ENCODE peak calls at places on chromosome 11, in four cellular contexts. X is IMR-90, Z is endothelial cell of umbilical vein, D is K562. A is an unnamed sample.

GRCh38 chr11:36273110-36273509 is 16.1 kb downstream of the COMMD9 start:
- DNase-seq in X (no peak), Z (no peak), D (no peak), A (no peak)

GRCh38 chr11:133238455-133238854 is 293.8 kb downstream of the OPCML start:
- DNase-seq in X (no peak), Z (no peak), D (no peak), A (no peak)

GRCh38 chr11:102135256-102135655 is 25.0 kb downstream of the YAP1 start:
- DNase-seq in X (no peak), Z (no peak), D (no peak), A (no peak)

GRCh38 chr11:83070044-83070877 is 1.4 kb downstream of the RAB30 start:
- DNase-seq in X (peak; percentile 60), Z (peak; percentile 72), D (peak; percentile 35), A (no peak)

GRCh38 chr11:64652586-64653387 is 61.8 kb downstream of the SLC22A12 start:
- DNase-seq in X (peak; percentile 55), Z (peak; percentile 71), D (peak; percentile 84), A (no peak)

GRCh38 chr11:29452131-29452530 is 564.7 kb downstream of the KCNA4 start:
- DNase-seq in X (peak; percentile 71), Z (peak; percentile 94), D (no peak), A (no peak)

GRCh38 chr11:12085371-12086251 is 24.8 kb upstream of the MICAL2 start:
- DNase-seq in X (peak; percentile 64), Z (no peak), D (no peak), A (no peak)

GRCh38 chr11:71577469-71578004 is 5.1 kb downstream of the KRTAP5-11 start:
- DNase-seq in X (no peak), Z (no peak), D (no peak), A (no peak)

GRCh38 chr11:34168642-34169051 is 63.2 kb downstream of the NAT10 start:
- DNase-seq in X (peak; percentile 20), Z (no peak), D (no peak), A (no peak)

GRCh38 chr11:8271106-8271886 is 7.6 kb upstream of the LMO1 start:
- DNase-seq in X (no peak), Z (no peak), D (no peak), A (no peak)

GRCh38 chr11:134069426-134069921 is 602 bp downstream of the JAM3 start:
- DNase-seq in X (peak; percentile 31), Z (peak; percentile 32), D (no peak), A (no peak)

GRCh38 chr11:33389635-33390034 is 132.5 kb downstream of the HIPK3 start:
- DNase-seq in X (no peak), Z (no peak), D (no peak), A (no peak)

GRCh38 chr11:15374418-15374817 is 259.7 kb downstream of the INSC start:
- DNase-seq in X (no peak), Z (no peak), D (no peak), A (no peak)

GRCh38 chr11:94583885-94584500 is 16.8 kb downstream of the PIWIL4 start:
- DNase-seq in X (peak; percentile 75), Z (no peak), D (no peak), A (no peak)

GRCh38 chr11:44894217-44894617 is 56.5 kb downstream of the TP53I11 start:
- DNase-seq in X (peak; percentile 66), Z (peak; percentile 69), D (peak; percentile 68), A (no peak)

GRCh38 chr11:35671396-35672127 is 9.0 kb downstream of the TRIM44 start:
- DNase-seq in X (no peak), Z (no peak), D (no peak), A (no peak)

GRCh38 chr11:61747389-61748285 is 4.8 kb upstream of the MYRF start:
- DNase-seq in X (peak; percentile 59), Z (peak; percentile 52), D (peak; percentile 90), A (no peak)

GRCh38 chr11:70825893-70826540 is 426.4 kb downstream of the SHANK2 start:
- DNase-seq in X (no peak), Z (no peak), D (no peak), A (no peak)

GRCh38 chr11:69292221-69292648 is 1.7 kb upstream of the MYEOV start:
- DNase-seq in X (no peak), Z (peak; percentile 40), D (peak; percentile 66), A (no peak)

GRCh38 chr11:115396533-115396932 is 107.7 kb downstream of the CADM1 start:
- DNase-seq in X (no peak), Z (no peak), D (no peak), A (no peak)

GRCh38 chr11:103326070-103326794 is 217.0 kb downstream of the DYNC2H1 start:
- DNase-seq in X (peak; percentile 78), Z (peak; percentile 77), D (peak; percentile 26), A (peak; percentile 15)

GRCh38 chr11:62013266-62014157 is 46.1 kb upstream of the FTH1 start:
- DNase-seq in X (no peak), Z (no peak), D (no peak), A (no peak)

GRCh38 chr11:131581006-131581405 is 210.6 kb downstream of the NTM start:
- DNase-seq in X (no peak), Z (no peak), D (no peak), A (no peak)

GRCh38 chr11:119540370-119541125 is 117.6 kb upstream of the THY1 start:
- DNase-seq in X (no peak), Z (no peak), D (no peak), A (no peak)

GRCh38 chr11:119578466-119579220 is 150.4 kb downstream of the NECTIN1 start:
- DNase-seq in X (no peak), Z (no peak), D (no peak), A (no peak)

GRCh38 chr11:36449566-36450390 is 60.3 kb downstream of the TRAF6 start:
- DNase-seq in X (no peak), Z (no peak), D (no peak), A (no peak)

GRCh38 chr11:117073539-117073938 is 24.7 kb downstream of the SIK3 start:
- DNase-seq in X (no peak), Z (no peak), D (no peak), A (no peak)

GRCh38 chr11:117075186-117075585 is 23.0 kb downstream of the SIK3 start:
- DNase-seq in X (no peak), Z (no peak), D (no peak), A (peak; percentile 53)

GRCh38 chr11:117071344-117071787 is 26.9 kb downstream of the SIK3 start:
- DNase-seq in X (no peak), Z (peak; percentile 38), D (peak; percentile 72), A (no peak)

GRCh38 chr11:117074122-117074521 is 24.1 kb downstream of the SIK3 start:
- DNase-seq in X (no peak), Z (no peak), D (peak; percentile 31), A (no peak)

DNA sequence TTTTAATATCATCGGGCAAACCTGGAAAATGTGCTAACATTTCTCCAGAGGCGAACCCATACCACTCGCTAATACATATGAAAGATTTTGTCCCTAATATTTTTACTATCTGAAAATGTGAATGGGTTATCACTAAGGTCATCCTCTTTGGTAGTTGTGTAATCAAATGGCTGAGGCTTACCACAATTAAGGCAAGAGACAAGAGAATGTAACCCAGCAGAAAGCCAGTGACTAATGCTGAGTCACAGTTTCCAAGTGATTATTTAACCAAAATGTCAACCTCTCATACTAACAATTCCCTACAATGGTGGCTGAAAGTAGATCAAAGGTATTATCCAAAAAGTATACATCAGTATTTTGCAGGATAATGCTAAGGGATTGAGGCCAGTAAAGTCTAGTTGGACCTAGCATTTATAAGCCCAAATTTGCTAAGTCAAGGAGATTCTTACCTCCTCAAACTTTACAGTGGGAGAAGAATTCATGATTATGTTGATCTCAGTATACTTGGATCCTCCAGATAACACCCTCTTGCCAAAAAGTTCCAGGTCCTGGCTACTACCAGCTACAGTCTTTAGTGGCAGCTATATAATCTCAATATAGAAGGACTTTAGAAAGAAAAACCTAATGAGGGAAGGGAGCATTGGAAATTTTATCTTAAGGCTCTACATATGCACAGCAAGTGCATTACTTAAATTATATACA is 25.6 kb downstream of the SIK3 start:
- DNase-seq in X (peak; percentile 96), Z (peak; percentile 90), D (peak; percentile 68), A (peak; percentile 79)
- H3K9me1 ChIP-seq in X (peaks cover 17% of the 10 kb centered on the region), Z (no peaks in the 10 kb centered on the region), D (no peaks in the 10 kb centered on the region), A (no peaks in the 10 kb centered on the region)

DNA sequence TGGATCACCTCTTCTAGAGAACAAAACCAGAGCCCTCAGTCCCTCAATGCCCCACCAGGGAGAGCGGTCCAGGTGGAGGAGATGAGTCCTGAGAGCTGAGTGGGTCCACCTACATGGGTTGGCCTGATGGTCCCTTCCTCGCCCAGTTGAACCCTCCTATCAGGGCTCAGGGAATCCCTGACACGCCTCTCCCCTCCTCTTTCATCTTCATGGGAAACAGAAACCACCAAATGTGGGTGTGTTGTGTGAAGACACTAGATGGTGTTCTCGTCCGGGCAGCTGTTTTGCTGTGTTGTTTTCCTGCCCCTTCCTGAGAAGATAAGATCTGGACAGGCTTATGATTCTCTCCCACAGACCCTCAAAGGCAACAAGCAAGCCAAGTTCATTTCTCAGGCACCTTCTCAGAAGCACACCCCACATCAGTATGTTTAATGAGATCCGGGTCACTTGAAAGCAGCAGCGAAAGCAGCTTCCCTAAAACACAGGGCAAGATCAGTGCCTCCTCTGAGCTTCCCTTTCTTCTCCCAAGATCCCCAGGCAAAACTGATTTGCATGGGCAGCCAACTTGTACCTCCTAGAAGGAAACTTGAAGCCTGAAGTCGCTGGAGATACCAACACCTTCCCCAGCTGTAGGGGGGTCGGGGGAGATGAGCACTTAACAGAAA is 35.3 kb upstream of the POU2AF1 start:
- DNase-seq in X (no peak), Z (no peak), D (no peak), A (no peak)
- H3K4me2 ChIP-seq in X (no peak overlapping the region), Z (no peak overlapping the region), D (no peak overlapping the region), A (no peak overlapping the region)

DNA sequence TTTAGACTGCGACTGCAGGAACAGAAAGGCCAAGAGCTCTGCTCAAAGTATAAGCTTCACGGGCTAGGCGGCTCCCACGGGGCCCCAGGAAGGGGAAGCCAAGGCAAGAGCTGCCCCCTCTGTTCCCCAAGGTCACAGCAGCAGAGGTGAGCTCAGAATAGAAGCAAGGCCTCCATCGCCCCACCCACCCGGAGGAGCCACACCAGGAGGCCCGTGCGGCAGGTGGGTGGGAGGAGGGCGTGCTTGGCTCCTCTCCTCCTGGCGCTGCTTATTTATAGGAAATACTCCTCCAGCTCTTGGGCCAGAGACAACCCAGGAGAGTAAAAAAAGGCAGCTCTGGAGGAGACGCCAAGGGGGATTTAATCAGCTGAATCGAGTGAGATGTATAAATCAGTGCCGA is 87.8 kb downstream of the FEZ1 start:
- DNase-seq in X (no peak), Z (no peak), D (no peak), A (no peak)
- H3K9me1 ChIP-seq in X (no peaks in the 10 kb centered on the region), Z (no peaks in the 10 kb centered on the region), D (no peaks in the 10 kb centered on the region), A (no peaks in the 10 kb centered on the region)

GRCh38 chr11:92770981-92771380 is 198.5 kb upstream of the MTNR1B start:
- DNase-seq in X (no peak), Z (no peak), D (no peak), A (no peak)
- H3K4me2 ChIP-seq in X (no peak overlapping the region), Z (no peak overlapping the region), D (no peak overlapping the region), A (no peak overlapping the region)

DNA sequence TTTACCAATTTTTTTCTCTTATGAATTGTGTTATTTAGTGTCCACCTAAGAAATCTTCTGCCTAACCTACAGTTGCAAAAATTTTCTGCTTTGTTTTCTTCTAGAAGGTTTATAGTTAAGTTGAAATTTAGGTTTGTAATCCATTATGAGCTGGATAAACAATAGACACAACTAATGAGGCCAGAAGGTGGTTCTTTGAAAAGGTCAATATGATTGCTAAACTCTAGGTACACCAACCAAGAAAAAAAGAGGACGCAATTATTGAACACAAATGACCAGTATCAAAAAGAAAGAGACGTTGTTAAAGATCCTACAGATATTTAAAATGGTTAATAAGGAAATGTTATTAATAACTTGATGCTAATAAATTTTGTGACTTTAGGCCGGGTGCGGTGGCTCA is 16.2 kb upstream of the CHRNA10 start:
- DNase-seq in X (no peak), Z (no peak), D (no peak), A (no peak)
- H3K9me1 ChIP-seq in X (peaks cover 4% of the 10 kb centered on the region), Z (no peaks in the 10 kb centered on the region), D (no peaks in the 10 kb centered on the region), A (no peaks in the 10 kb centered on the region)

A was measured in keratinocyte.